ENCODE peak calls at places on chromosomes 11 and 22, in seven cellular contexts. P is SK-N-SH, U is colonic mucosa, Y is MM.1S, I is activated B cell treated with CpG ODN at 0.5 μM for 24 hours, G is heart right ventricle, L is MCF 10A. N is an unnamed sample.

GRCh38 chr11:88520391-88520790 is 182.9 kb upstream of the CTSC start:
- DNase-seq in L (no peak), U (no peak), Y (no peak), I (no peak), G (no peak), P (no peak), N (no peak)

GRCh38 chr22:41009222-41009948 is 58.2 kb downstream of the RBX1 start:
- DNase-seq in Y (no peak), I (no peak), G (no peak), U (peak), L (peak), P (no peak), N (no peak)

GRCh38 chr22:46738961-46739870 is 1.2 kb upstream of the CERK start:
- DNase-seq in G (no peak), L (no peak), Y (peak), I (peak), P (no peak), U (peak), N (no peak)

GRCh38 chr11:10118830-10119229 is 175.2 kb downstream of the SBF2 start:
- DNase-seq in Y (no peak), G (no peak), I (no peak), P (no peak), U (no peak), L (no peak), N (no peak)

GRCh38 chr11:2382129-2382517 is 5.0 kb downstream of the CD81 start:
- DNase-seq in Y (no peak), I (no peak), U (no peak), G (no peak), L (no peak), P (no peak), N (no peak)

GRCh38 chr11:6404341-6405038 is 14.2 kb downstream of the SMPD1 start:
- DNase-seq in I (no peak), L (no peak), U (no peak), Y (no peak), G (no peak), P (no peak), N (no peak)

GRCh38 chr22:25488244-25489020 is 76.0 kb upstream of the GRK3 start:
- DNase-seq in I (no peak), G (peak), P (peak), U (peak), Y (no peak), L (peak), N (no peak)

GRCh38 chr11:44057340-44057739 is 8.7 kb upstream of the ACCS start:
- DNase-seq in Y (no peak), I (no peak), L (no peak), G (no peak), U (no peak), P (no peak), N (no peak)

GRCh38 chr11:118746988-118747585 is 43.9 kb downstream of the DDX6 start:
- DNase-seq in G (no peak), U (no peak), Y (no peak), I (no peak), L (no peak), P (no peak), N (no peak)

DNA sequence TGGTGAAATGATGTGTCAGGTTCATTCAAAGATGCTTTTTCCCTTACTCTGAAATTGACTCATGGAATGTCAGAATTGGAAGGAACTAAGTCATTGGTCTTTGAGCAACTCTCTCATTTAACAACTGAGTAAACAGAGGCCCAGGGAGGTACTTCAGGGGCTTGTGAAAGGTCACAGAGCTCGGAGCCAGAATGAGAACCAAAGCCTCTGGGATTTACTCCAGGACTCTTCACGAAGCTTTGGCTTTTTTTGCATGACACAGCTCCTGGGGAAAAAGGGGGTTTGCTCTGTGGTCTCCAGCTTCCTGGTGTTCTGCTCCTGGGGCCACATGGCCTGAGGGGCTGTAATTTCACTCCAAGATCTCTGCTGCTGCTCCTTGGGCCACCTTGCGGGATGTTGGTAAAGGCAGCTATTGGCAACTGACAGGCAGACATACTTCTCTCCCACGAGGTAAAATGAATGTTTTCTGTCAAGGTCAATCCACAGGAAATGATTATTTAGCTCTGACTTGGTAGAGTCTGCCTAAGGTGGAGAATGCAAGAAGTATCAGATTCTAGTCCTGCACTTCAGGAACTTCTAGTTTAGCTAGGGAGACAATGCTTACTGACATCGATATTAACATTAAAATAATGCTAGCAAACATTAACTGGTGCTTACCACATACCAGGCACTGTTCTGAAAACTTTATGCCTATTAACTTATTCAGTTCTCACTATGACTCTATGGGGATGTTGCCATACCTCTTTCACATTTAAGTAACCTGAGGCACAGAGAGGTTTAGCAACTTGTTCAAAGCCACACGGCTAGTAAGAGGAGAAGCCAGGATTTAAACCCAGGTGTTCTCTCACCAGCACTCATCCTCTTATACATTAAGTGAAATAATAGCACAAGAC is 16.1 kb downstream of the PKNOX2 start:
- DNase-seq in G (no peak), Y (no peak), L (no peak), U (no peak), P (no peak), I (no peak), N (no peak)
- TF ChIP-seq CTCF in G (no peak), Y (no peak), L (no peak), U (no peak), P (no peak), I (no peak), N (no peak)

DNA sequence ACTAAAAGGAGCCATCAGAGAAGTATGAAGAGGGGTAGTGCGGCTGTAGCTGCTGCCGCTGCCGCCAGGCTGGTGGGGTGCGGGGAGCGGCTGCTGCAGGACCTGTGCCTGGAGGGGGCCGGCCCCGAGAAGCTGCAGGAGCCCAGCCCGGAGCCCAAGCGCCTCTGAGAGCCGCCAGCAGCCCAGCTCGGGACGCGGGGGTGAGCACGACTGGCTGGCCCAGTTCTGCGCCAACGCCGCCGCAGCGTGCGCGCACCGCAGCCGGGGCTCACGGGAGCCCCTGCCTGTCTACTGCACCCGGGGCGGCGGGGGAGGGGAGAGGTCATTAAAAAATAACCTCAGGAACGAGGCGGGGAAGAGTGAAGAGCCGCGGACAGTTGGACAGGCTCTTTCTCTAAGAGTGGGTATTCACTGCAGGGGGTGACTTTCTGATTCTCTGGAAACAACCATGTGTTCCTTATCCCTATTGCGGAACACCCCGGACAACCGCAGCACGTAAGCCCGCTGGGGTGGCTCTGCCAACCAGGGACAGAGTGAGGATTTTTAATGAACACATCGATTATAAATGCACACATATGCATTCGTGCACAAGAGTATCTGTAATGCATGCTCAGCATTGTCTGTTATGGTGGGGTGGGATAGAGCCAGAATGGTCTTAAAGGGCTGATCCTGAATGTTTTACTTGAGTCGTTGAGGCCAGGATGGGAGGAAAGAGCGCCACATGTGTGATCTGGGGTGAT is 459 bp downstream of the GAS2 start:
- DNase-seq in P (peak), I (no peak), G (peak), L (no peak), Y (peak), U (peak), N (peak)
- TF ChIP-seq CTCF in P (peak), I (no peak), G (no peak), L (no peak), Y (no peak), U (no peak), N (no peak)

GRCh38 chr11:11148104-11148509 is 204.9 kb downstream of the CSNK2A3 start:
- DNase-seq in G (peak), P (no peak), I (no peak), U (no peak), L (peak), Y (no peak), N (no peak)
- TF ChIP-seq CTCF in G (no peak), P (peak), I (no peak), U (no peak), L (no peak), Y (no peak), N (no peak)

DNA sequence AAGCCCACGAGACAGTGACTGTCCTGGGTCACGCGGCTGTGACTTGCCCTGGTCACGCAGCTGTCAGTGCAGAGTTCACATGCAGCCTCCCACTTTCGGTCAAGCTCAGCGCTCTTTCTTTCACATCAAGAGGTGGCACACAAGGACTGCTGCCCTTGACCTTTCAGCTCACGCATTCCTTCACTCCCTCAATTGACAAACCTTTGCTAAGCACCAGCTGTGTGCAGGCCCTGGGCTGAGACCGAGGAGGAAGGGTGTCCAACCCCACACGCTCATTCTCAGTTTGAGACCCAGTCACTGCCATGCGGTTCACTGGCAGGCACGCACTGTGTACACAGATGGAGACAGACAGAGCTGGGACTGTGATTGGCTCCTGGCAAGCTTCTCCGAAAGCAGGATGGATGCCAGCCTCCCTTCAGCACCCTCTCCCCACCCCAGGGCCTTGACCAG is 70.3 kb downstream of the SCUBE1 start:
- DNase-seq in L (no peak), G (no peak), I (no peak), P (no peak), Y (peak), U (no peak), N (no peak)
- TF ChIP-seq CTCF in L (no peak), G (no peak), I (no peak), P (no peak), Y (peak), U (no peak), N (no peak)

GRCh38 chr11:127003260-127003981 is 2.9 kb upstream of the KIRREL3 start:
- DNase-seq in Y (peak), G (no peak), P (peak), U (peak), I (no peak), L (no peak), N (peak)
- TF ChIP-seq CTCF in Y (peak), G (peak), P (peak), U (peak), I (no peak), L (no peak), N (no peak)

DNA sequence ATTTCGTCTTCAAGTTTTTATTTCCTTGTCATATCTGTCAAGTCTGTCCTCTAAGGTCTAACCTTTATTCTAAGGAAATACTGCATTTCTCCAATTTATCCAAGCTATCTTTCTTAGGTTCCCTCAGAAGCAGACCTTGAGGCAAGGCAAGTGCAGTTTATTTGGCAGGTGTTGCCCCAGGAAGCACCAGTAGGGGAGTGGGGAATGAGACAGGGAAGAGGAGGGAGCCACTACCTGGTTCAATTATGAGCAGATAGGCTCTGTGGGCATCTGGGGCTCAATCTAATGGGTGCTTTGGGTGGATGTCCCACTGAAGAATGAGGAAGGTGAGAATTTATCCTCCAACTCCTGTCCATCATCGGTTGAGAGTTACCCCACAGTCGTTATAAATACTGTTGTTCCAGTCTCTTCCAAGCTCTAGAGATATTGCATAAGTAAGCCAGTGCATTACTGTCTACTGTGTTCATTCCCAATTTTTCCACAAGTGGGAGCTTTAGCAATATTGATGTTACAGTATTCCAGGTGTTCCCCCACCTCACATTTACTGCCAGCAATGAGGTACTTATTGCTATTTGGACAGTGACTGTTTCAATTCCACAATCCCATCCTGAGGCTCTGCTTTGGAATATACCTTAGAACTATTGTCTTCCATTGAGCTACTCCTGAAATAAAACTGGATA is 154.9 kb upstream of the CEP126 start:
- DNase-seq in P (no peak), Y (no peak), U (no peak), I (no peak), G (no peak), L (peak), N (no peak)
- TF ChIP-seq CTCF in P (peak), Y (no peak), U (no peak), I (no peak), G (no peak), L (peak), N (no peak)

DNA sequence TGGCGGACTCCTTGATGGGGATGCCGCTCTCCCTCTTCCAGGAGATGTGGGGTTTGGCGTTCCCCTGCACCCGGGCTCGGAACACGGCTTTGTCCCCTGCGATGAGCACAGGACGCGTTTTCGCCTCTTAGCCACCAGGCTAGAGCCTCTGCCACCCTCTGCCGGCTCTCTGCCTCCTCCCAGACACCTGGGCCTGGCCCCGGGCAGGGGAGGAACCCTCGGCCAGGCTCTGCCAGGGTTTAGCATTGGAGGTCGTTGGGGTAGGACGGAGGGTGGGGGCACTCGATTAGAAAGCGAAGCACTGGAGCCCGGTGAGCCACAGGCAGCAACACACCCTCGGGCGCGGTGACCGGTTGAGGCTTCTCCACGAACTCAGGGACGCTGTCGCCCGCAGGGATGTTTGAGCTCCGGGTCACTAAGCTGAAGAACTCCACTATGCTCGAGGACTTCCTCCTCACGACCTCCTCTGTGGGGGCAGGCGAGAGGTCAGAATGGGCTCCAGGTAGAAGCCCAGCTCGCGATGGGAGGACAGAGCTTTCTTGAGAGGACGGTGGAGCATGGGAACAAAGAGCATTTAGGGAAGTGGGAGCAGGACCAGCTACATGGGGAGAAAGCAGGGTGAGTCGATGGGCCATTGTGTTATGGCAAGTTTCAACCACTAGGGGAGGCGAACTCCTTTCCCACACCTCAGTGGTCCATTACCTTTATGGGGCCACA is 4.3 kb downstream of the IGSF22 start:
- DNase-seq in G (peak), Y (peak), I (peak), L (peak), P (peak), U (peak), N (peak)
- TF ChIP-seq CTCF in G (peak), Y (peak), I (peak), L (peak), P (peak), U (peak), N (peak)

GRCh38 chr11:11207428-11207827 is 145.6 kb downstream of the CSNK2A3 start:
- DNase-seq in G (no peak), Y (no peak), P (no peak), I (no peak), U (no peak), L (no peak), N (no peak)
- TF ChIP-seq CTCF in G (no peak), Y (no peak), P (peak), I (no peak), U (no peak), L (no peak), N (no peak)

GRCh38 chr11:86958259-86958658 is 3.1 kb upstream of the FZD4 start:
- DNase-seq in I (no peak), G (no peak), Y (no peak), U (no peak), L (no peak), P (no peak), N (no peak)

GRCh38 chr11:86954288-86955110 is 696 bp downstream of the FZD4 start:
- DNase-seq in G (peak), P (peak), U (peak), I (no peak), L (peak), Y (no peak), N (no peak)

GRCh38 chr11:86952933-86953637 is 2.1 kb downstream of the FZD4 start:
- DNase-seq in P (no peak), G (no peak), Y (no peak), I (no peak), L (no peak), U (no peak), N (no peak)

GRCh38 chr11:86955111-86955673 is at the start of gene FZD4:
- DNase-seq in U (peak), L (peak), G (peak), P (peak), Y (peak), I (peak), N (peak)

GRCh38 chr11:86955674-86956522 is 703 bp upstream of the FZD4 start:
- DNase-seq in L (peak), U (peak), I (peak), Y (peak), G (peak), P (peak), N (peak)
- TF ChIP-seq CTCF in L (no peak), U (no peak), I (no peak), Y (peak), G (peak), P (peak), N (no peak)

GRCh38 chr11:96241351-96241841 is 101.6 kb downstream of the MAML2 start:
- DNase-seq in L (no peak), I (no peak), Y (no peak), U (peak), P (no peak), G (no peak), N (no peak)
- TF ChIP-seq CTCF in L (peak), I (no peak), Y (no peak), U (no peak), P (peak), G (no peak), N (no peak)

N was measured in GM13976.